ENCODE peak calls at places on chromosomes 1 and 21, in nine cellular contexts. P is right lobe of liver, O is stomach, R is caudate nucleus, Q is body of pancreas, N is RWPE1, C is esophagus squamous epithelium, U is cardiac muscle cell, W is OCI-LY7. L is an unnamed sample.

GRCh38 chr1:13510499-13510898 is 3.3 kb downstream of the LRRC38 start:
- DNase-seq in O (no peak), N (no peak), P (no peak), R (no peak), U (no peak), Q (no peak), C (no peak), W (no peak), L (no peak)

GRCh38 chr1:71307451-71307850 is 226.6 kb upstream of the ZRANB2 start:
- DNase-seq in P (no peak), Q (no peak), C (no peak), O (no peak), R (no peak), N (no peak), W (peak), U (peak), L (peak)

GRCh38 chr1:17682403-17682802 is 72.7 kb upstream of the ACTL8 start:
- DNase-seq in C (no peak), R (no peak), P (no peak), O (no peak), W (no peak), Q (no peak), U (no peak), N (no peak), L (no peak)

GRCh38 chr21:42233067-42233981 is 14.4 kb downstream of the ABCG1 start:
- DNase-seq in U (peak), O (peak), N (no peak), R (peak), Q (peak), C (no peak), W (peak), P (peak), L (peak)

GRCh38 chr1:55611123-55611522 is 396.0 kb upstream of the USP24 start:
- DNase-seq in Q (no peak), C (no peak), P (no peak), R (no peak), U (peak), W (no peak), O (no peak), N (no peak), L (no peak)

GRCh38 chr1:117657031-117657430 is 51.2 kb downstream of the TENT5C start:
- DNase-seq in C (no peak), U (peak), P (no peak), W (no peak), R (peak), Q (peak), N (peak), O (no peak), L (no peak)

GRCh38 chr21:33325222-33326067 is 675 bp downstream of the IFNAR1 start:
- DNase-seq in W (peak), U (peak), Q (peak), R (peak), C (no peak), P (peak), N (peak), O (peak), L (peak)

GRCh38 chr1:172476218-172476811 is 32.4 kb upstream of the PIGC start:
- DNase-seq in C (no peak), N (peak), R (no peak), P (no peak), Q (no peak), O (no peak), W (no peak), U (no peak), L (no peak)

GRCh38 chr1:177913762-177914540 is 55.9 kb downstream of the SEC16B start:
- DNase-seq in P (no peak), Q (peak), N (peak), C (no peak), W (peak), R (peak), O (peak), U (peak), L (no peak)

GRCh38 chr1:7469255-7469938 is 301.7 kb upstream of the VAMP3 start:
- DNase-seq in Q (peak), C (no peak), P (no peak), W (no peak), O (no peak), R (no peak), U (peak), N (peak), L (no peak)

GRCh38 chr1:156503672-156504055 is 3.1 kb upstream of the MEF2D start:
- DNase-seq in W (no peak), P (no peak), U (no peak), N (no peak), R (no peak), Q (no peak), O (no peak), C (no peak), L (no peak)

GRCh38 chr1:42168798-42169197 is 4.3 kb upstream of the GUCA2A start:
- DNase-seq in U (no peak), W (no peak), Q (no peak), C (no peak), R (no peak), O (no peak), N (no peak), P (no peak), L (no peak)

GRCh38 chr1:68128157-68128556 is 77.7 kb upstream of the DIRAS3 start:
- DNase-seq in Q (no peak), P (no peak), C (no peak), W (no peak), U (peak), N (no peak), R (no peak), O (no peak), L (no peak)

GRCh38 chr1:36109041-36109679 is 15.9 kb downstream of the COL8A2 start:
- DNase-seq in Q (no peak), P (no peak), N (peak), W (no peak), U (peak), O (no peak), C (no peak), R (no peak), L (no peak)

GRCh38 chr1:42330215-42330614 is 4.8 kb downstream of the FOXJ3 start:
- DNase-seq in N (no peak), W (no peak), R (no peak), U (no peak), C (no peak), P (no peak), Q (no peak), O (no peak), L (no peak)

GRCh38 chr1:201311356-201312011 is 28.2 kb downstream of the PKP1 start:
- DNase-seq in O (no peak), Q (no peak), U (no peak), N (peak), P (no peak), C (no peak), R (no peak), W (no peak), L (no peak)

GRCh38 chr1:67787746-67788145 is 45.5 kb downstream of the GNG12 start:
- DNase-seq in Q (no peak), U (no peak), R (no peak), W (no peak), C (no peak), N (no peak), P (no peak), O (no peak), L (no peak)

GRCh38 chr21:44892536-44893277 is 19.2 kb upstream of the PTTG1IP start:
- DNase-seq in C (no peak), Q (peak), N (no peak), W (peak), O (peak), P (peak), R (no peak), U (peak), L (peak)

GRCh38 chr1:16438516-16438915 is 1.3 kb upstream of the SPATA21 start:
- DNase-seq in C (no peak), N (no peak), O (no peak), R (no peak), P (no peak), Q (no peak), W (no peak), U (no peak), L (no peak)

GRCh38 chr21:42576639-42577038 is 63.0 kb downstream of the SLC37A1 start:
- DNase-seq in O (no peak), Q (no peak), U (no peak), P (no peak), W (no peak), R (no peak), N (no peak), C (no peak), L (no peak)

GRCh38 chr1:183871568-183871967 is 66.6 kb downstream of the RGL1 start:
- DNase-seq in N (no peak), U (peak), R (no peak), P (no peak), Q (no peak), O (no peak), C (no peak), W (no peak), L (no peak)

GRCh38 chr1:67755619-67756018 is 70.6 kb downstream of the GADD45A start:
- DNase-seq in R (no peak), W (no peak), N (no peak), Q (no peak), P (no peak), C (no peak), O (no peak), U (no peak), L (no peak)

GRCh38 chr21:29261555-29262540 is 36.9 kb upstream of the BACH1 start:
- DNase-seq in Q (no peak), U (no peak), W (no peak), R (no peak), O (no peak), C (no peak), P (no peak), N (peak), L (no peak)

GRCh38 chr1:112508242-112509004 is at the start of gene WNT2B:
- DNase-seq in C (no peak), O (peak), Q (peak), U (no peak), N (peak), R (peak), P (no peak), W (peak), L (no peak)

GRCh38 chr1:181061891-181062777 is 26.4 kb upstream of the IER5 start:
- DNase-seq in C (no peak), N (no peak), Q (no peak), O (no peak), U (no peak), P (peak), W (peak), R (no peak), L (no peak)
- H3K27ac ChIP-seq in C (no peak), N (no peak), Q (no peak), O (no peak), U (no peak), P (no peak), W (no peak), R (peak), L (no peak)

GRCh38 chr1:212700892-212701819 is 1.5 kb upstream of the BATF3 start:
- DNase-seq in O (peak), N (no peak), C (no peak), R (peak), W (peak), Q (peak), U (peak), P (peak), L (peak)

GRCh38 chr1:212700597-212700891 is 904 bp upstream of the BATF3 start:
- DNase-seq in O (no peak), P (no peak), U (no peak), Q (no peak), W (no peak), C (no peak), R (no peak), N (no peak), L (no peak)

GRCh38 chr1:212698467-212699103 is 1.1 kb downstream of the BATF3 start:
- DNase-seq in O (no peak), N (no peak), U (no peak), W (peak), R (no peak), Q (no peak), C (no peak), P (no peak), L (no peak)

GRCh38 chr1:212699839-212700596 is at the start of gene BATF3:
- DNase-seq in O (peak), P (peak), Q (peak), R (peak), U (no peak), C (no peak), W (peak), N (no peak), L (peak)

GRCh38 chr1:212699104-212699838 is 369 bp downstream of the BATF3 start:
- DNase-seq in P (peak), N (peak), W (peak), R (peak), Q (peak), O (peak), U (peak), C (no peak), L (peak)
- H3K27ac ChIP-seq in P (no peak), N (no peak), W (no peak), R (no peak), Q (peak), O (peak), U (no peak), C (peak), L (peak)

GRCh38 chr1:24705260-24706073 is 39.8 kb upstream of the CLIC4 start:
- DNase-seq in P (peak), O (peak), W (no peak), C (no peak), N (peak), R (peak), Q (peak), U (peak), L (peak)
- H3K27ac ChIP-seq in P (peak), O (peak), W (no peak), C (no peak), N (peak), R (peak), Q (peak), U (peak), L (peak)

GRCh38 chr1:96808186-96808585 is 86.6 kb downstream of the PTBP2 start:
- DNase-seq in R (no peak), W (no peak), N (no peak), P (no peak), Q (no peak), O (no peak), C (no peak), U (peak), L (peak)

GRCh38 chr1:96804649-96805048 is 83.1 kb downstream of the PTBP2 start:
- DNase-seq in U (no peak), C (no peak), Q (no peak), O (no peak), N (no peak), P (no peak), R (peak), W (no peak), L (no peak)
- H3K27ac ChIP-seq in U (no peak), C (no peak), Q (no peak), O (no peak), N (no peak), P (no peak), R (no peak), W (no peak), L (no peak)

GRCh38 chr1:198856601-198857000 is 217.8 kb downstream of the PTPRC start:
- DNase-seq in Q (no peak), R (no peak), O (no peak), P (no peak), N (no peak), C (no peak), U (no peak), W (no peak), L (no peak)

GRCh38 chr1:198860371-198860770 is 221.5 kb downstream of the PTPRC start:
- DNase-seq in Q (no peak), R (no peak), W (no peak), O (no peak), C (no peak), P (no peak), N (no peak), U (no peak), L (no peak)

GRCh38 chr1:198858026-198858425 is 219.2 kb downstream of the PTPRC start:
- DNase-seq in W (no peak), Q (no peak), R (no peak), O (no peak), C (no peak), U (no peak), N (no peak), P (no peak), L (no peak)
- H3K27ac ChIP-seq in W (no peak), Q (no peak), R (no peak), O (no peak), C (no peak), U (no peak), N (no peak), P (no peak), L (no peak)